ENCODE peak calls at places on chromosome 20, in eight cellular contexts. C is iPS DF 6.9; E is OCI-M1; W is 8988T; Q is NCI-H345; U is K562; J is stimulated activated CD8-positive, alpha-beta memory T cell treated with anti-CD3 and anti-CD28 coated beads, Interleukin-7, amount 100 ng/mL, for 1 hour; F is M059J. A is an unnamed sample.

GRCh38 chr20:54014301-54014914 is 56.0 kb downstream of the BCAS1 start:
- DNase-seq in C (no peak), E (no peak), Q (no peak), U (no peak), J (no peak), F (no peak), W (no peak), A (no peak)

GRCh38 chr20:19973920-19974620 is 43.1 kb upstream of the NAA20 start:
- DNase-seq in U (no peak), C (no peak), W (no peak), J (no peak), Q (no peak), F (peak), E (no peak), A (peak)

GRCh38 chr20:14963262-14963663 is 625.9 kb upstream of the FLRT3 start:
- DNase-seq in F (peak), U (no peak), W (no peak), Q (no peak), C (no peak), E (no peak), J (no peak), A (no peak)

GRCh38 chr20:35273449-35274171 is 4.3 kb downstream of the MMP24OS start:
- DNase-seq in J (no peak), U (no peak), Q (no peak), F (no peak), W (no peak), E (no peak), C (no peak), A (no peak)

GRCh38 chr20:32680544-32681174 is 6.9 kb upstream of the C20orf203 start:
- DNase-seq in E (no peak), J (no peak), Q (no peak), U (no peak), C (no peak), W (no peak), F (peak), A (no peak)

GRCh38 chr20:48544402-48545333 is 283.1 kb downstream of the PREX1 start:
- DNase-seq in C (no peak), W (no peak), F (peak), J (no peak), Q (peak), E (no peak), U (no peak), A (no peak)

GRCh38 chr20:22080985-22081384 is 375.5 kb downstream of the PAX1 start:
- DNase-seq in C (no peak), Q (no peak), W (no peak), J (no peak), U (no peak), F (peak), E (no peak), A (no peak)

GRCh38 chr20:42795399-42795798 is 394.3 kb downstream of the PTPRT start:
- DNase-seq in W (no peak), U (no peak), J (no peak), F (no peak), Q (peak), E (no peak), C (no peak), A (no peak)

GRCh38 chr20:3647418-3647817 is 15.8 kb downstream of the GFRA4 start:
- DNase-seq in C (no peak), W (no peak), Q (no peak), F (no peak), J (no peak), E (no peak), U (no peak), A (no peak)

GRCh38 chr20:2800590-2801458 is at the start of gene CPXM1:
- DNase-seq in F (no peak), J (no peak), E (peak), Q (peak), W (peak), C (no peak), U (peak), A (no peak)

GRCh38 chr20:37441023-37441422 is 80.0 kb upstream of the NNAT start:
- DNase-seq in F (no peak), W (no peak), E (no peak), J (no peak), C (no peak), Q (no peak), U (no peak), A (no peak)

GRCh38 chr20:53960586-53961386 is 109.6 kb downstream of the BCAS1 start:
- DNase-seq in F (no peak), E (no peak), J (no peak), C (no peak), U (no peak), Q (no peak), W (no peak), A (no peak)

GRCh38 chr20:54502179-54502578 is 26.8 kb downstream of the DOK5 start:
- DNase-seq in Q (no peak), E (no peak), U (no peak), F (peak), J (no peak), W (no peak), C (no peak), A (no peak)

GRCh38 chr20:49446808-49447207 is 35.7 kb downstream of the KCNB1 start:
- DNase-seq in W (no peak), E (peak), Q (no peak), C (peak), J (no peak), U (no peak), F (no peak), A (peak)

GRCh38 chr20:53036992-53037391 is 64.8 kb downstream of the TSHZ2 start:
- DNase-seq in W (no peak), E (no peak), U (no peak), J (no peak), Q (no peak), C (no peak), F (peak), A (no peak)

GRCh38 chr20:63468421-63468820 is 4.0 kb downstream of the KCNQ2 start:
- DNase-seq in Q (no peak), W (no peak), E (no peak), U (no peak), F (no peak), J (no peak), C (no peak), A (no peak)

GRCh38 chr20:51037499-51038110 is 14.7 kb upstream of the KCNG1 start:
- DNase-seq in J (no peak), Q (no peak), E (no peak), F (no peak), C (no peak), U (no peak), W (no peak), A (no peak)

GRCh38 chr20:59044295-59044694 is 1.7 kb upstream of the PRELID3B start:
- DNase-seq in F (no peak), U (no peak), Q (no peak), J (no peak), W (no peak), E (no peak), C (no peak), A (no peak)

GRCh38 chr20:9555781-9556180 is 41.4 kb downstream of the LAMP5 start:
- DNase-seq in W (no peak), F (peak), J (no peak), U (no peak), C (no peak), Q (no peak), E (no peak), A (no peak)

GRCh38 chr20:57383447-57384347 is 7.5 kb upstream of the RBM38 start:
- DNase-seq in U (no peak), J (no peak), C (no peak), Q (peak), E (no peak), F (no peak), W (no peak), A (no peak)

GRCh38 chr20:47546184-47547033 is 44.7 kb downstream of the NCOA3 start:
- DNase-seq in F (no peak), J (no peak), W (no peak), C (no peak), U (no peak), Q (no peak), E (no peak), A (no peak)

GRCh38 chr20:2796011-2796660 is 4.3 kb downstream of the CPXM1 start:
- DNase-seq in U (no peak), W (no peak), Q (no peak), J (no peak), C (no peak), F (no peak), E (no peak), A (no peak)

GRCh38 chr20:48877299-48877698 is 44.2 kb upstream of the ARFGEF2 start:
- DNase-seq in C (no peak), J (no peak), U (no peak), W (no peak), F (no peak), E (peak), Q (no peak), A (no peak)

GRCh38 chr20:49762940-49763766 is 49.5 kb upstream of the B4GALT5 start:
- DNase-seq in C (no peak), U (no peak), E (no peak), Q (no peak), F (peak), W (no peak), J (no peak), A (no peak)

GRCh38 chr20:56630506-56631317 is 1.6 kb downstream of the TFAP2C start:
- DNase-seq in Q (no peak), C (no peak), W (peak), E (no peak), F (peak), J (no peak), U (no peak), A (no peak)

GRCh38 chr20:2993250-2993649 is 50.2 kb upstream of the GNRH2 start:
- DNase-seq in J (no peak), C (no peak), F (no peak), Q (no peak), W (no peak), U (no peak), E (no peak), A (no peak)

GRCh38 chr20:5657190-5657872 is 92.9 kb upstream of the SHLD1 start:
- DNase-seq in J (no peak), W (no peak), F (peak), U (no peak), C (no peak), E (no peak), Q (no peak), A (peak)

GRCh38 chr20:36754656-36755222 is 8.8 kb upstream of the NDRG3 start:
- DNase-seq in E (peak), Q (peak), U (peak), J (no peak), W (peak), C (no peak), F (peak), A (no peak)

GRCh38 chr20:19812056-19812455 is 54.0 kb downstream of the RIN2 start:
- DNase-seq in F (no peak), J (no peak), W (no peak), Q (no peak), C (no peak), E (no peak), U (no peak), A (no peak)

GRCh38 chr20:57498425-57499400 is 26.2 kb downstream of the CTCFL start:
- DNase-seq in J (no peak), C (no peak), F (peak), E (peak), U (no peak), Q (peak), W (no peak), A (no peak)

A was measured in left ventricle myocardium inferior.